ENCODE peak calls at places on chromosome 22, in six cellular contexts. Q is sigmoid colon, I is kidney, B is body of pancreas, J is tibial nerve, K is endothelial cell. Z is an unnamed sample.

GRCh38 chr22:19058713-19059451 is 63.3 kb downstream of the DGCR2 start:
- DNase-seq in J (no peak), I (peak), Q (peak), K (no peak), B (no peak), Z (no peak)

GRCh38 chr22:20663941-20664593 is 109.8 kb upstream of the SERPIND1 start:
- DNase-seq in K (no peak), J (no peak), I (no peak), Q (no peak), B (no peak), Z (no peak)

GRCh38 chr22:42979606-42980005 is 35.3 kb downstream of the PACSIN2 start:
- DNase-seq in K (no peak), I (no peak), J (no peak), B (no peak), Q (no peak), Z (no peak)

GRCh38 chr22:27987557-27987956 is 68.5 kb upstream of the PITPNB start:
- DNase-seq in Q (peak), K (no peak), I (no peak), J (no peak), B (no peak), Z (peak)

GRCh38 chr22:23714596-23715588 is 24.1 kb downstream of the RGL4 start:
- DNase-seq in Q (no peak), K (no peak), J (no peak), B (no peak), I (no peak), Z (peak)

GRCh38 chr22:35357883-35358621 is 22.8 kb upstream of the HMOX1 start:
- DNase-seq in J (no peak), Q (no peak), B (no peak), K (no peak), I (no peak), Z (no peak)

GRCh38 chr22:30667486-30668305 is at the start of gene DUSP18:
- DNase-seq in B (peak), K (peak), Q (peak), J (peak), I (peak), Z (peak)

GRCh38 chr22:42697542-42698013 is 23.1 kb downstream of the A4GALT start:
- DNase-seq in K (no peak), Q (peak), B (peak), I (peak), J (no peak), Z (no peak)

GRCh38 chr22:43298062-43298801 is 44.9 kb downstream of the SCUBE1 start:
- DNase-seq in K (no peak), Q (no peak), B (no peak), I (no peak), J (no peak), Z (no peak)

GRCh38 chr22:18095101-18095805 is 15.4 kb upstream of the TUBA8 start:
- DNase-seq in J (no peak), K (no peak), I (no peak), Q (no peak), B (no peak), Z (peak)

GRCh38 chr22:29885610-29886009 is 2.6 kb downstream of the MTMR3 start:
- DNase-seq in I (no peak), K (no peak), B (no peak), J (no peak), Q (no peak), Z (no peak)

GRCh38 chr22:18078329-18079041 is 695 bp downstream of the PEX26 start:
- DNase-seq in B (peak), J (no peak), K (peak), I (peak), Q (no peak), Z (peak)

GRCh38 chr22:40193429-40194421 is 16.0 kb downstream of the TNRC6B start:
- DNase-seq in J (no peak), Q (no peak), I (no peak), B (no peak), K (no peak), Z (peak)

GRCh38 chr22:41285820-41286638 is at the start of gene RANGAP1:
- DNase-seq in B (peak), I (peak), Q (peak), J (peak), K (peak), Z (peak)
- TF ChIP-seq CTCF in B (no peak), I (no peak), Q (no peak), J (no peak), K (no peak), Z (no peak)

DNA sequence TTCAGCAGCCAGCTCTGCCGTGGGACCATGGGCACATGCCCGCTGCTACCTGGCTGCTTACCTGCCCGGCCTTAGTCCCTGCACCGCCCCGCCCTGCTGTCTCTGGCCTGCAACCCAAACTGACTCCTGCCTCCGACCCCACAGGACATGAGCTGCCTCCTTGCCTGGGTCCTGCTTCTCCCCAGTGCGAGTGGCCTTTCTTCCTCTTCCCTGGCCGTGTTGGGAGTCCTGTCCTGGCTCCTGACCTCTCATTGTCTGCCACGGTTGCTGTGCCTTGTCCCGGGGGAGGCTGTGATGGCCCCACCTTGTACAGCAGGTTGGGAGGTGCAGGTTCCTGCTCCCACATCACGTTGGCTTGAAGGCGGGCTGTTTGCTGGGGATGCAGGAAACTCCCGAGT is 370.0 kb downstream of the TBC1D22A start:
- DNase-seq in Q (no peak), I (peak), J (no peak), B (no peak), K (no peak), Z (no peak)
- TF ChIP-seq CTCF in Q (no peak), I (no peak), J (no peak), B (no peak), K (no peak), Z (no peak)

GRCh38 chr22:46797355-46797754 is 34.9 kb downstream of the TBC1D22A start:
- DNase-seq in B (no peak), J (no peak), Q (peak), I (peak), K (no peak), Z (no peak)
- TF ChIP-seq CTCF in B (no peak), J (no peak), Q (no peak), I (peak), K (no peak), Z (no peak)

GRCh38 chr22:34111210-34111824 is 191.0 kb upstream of the LARGE1 start:
- DNase-seq in I (no peak), J (no peak), K (peak), B (peak), Q (peak), Z (peak)
- TF ChIP-seq CTCF in I (peak), J (peak), K (peak), B (peak), Q (peak), Z (peak)

GRCh38 chr22:22556578-22556977 is 2.5 kb downstream of the PRAME start:
- DNase-seq in J (no peak), I (no peak), Q (no peak), B (no peak), K (no peak), Z (no peak)
- TF ChIP-seq CTCF in J (no peak), I (no peak), Q (no peak), B (no peak), K (no peak), Z (no peak)

DNA sequence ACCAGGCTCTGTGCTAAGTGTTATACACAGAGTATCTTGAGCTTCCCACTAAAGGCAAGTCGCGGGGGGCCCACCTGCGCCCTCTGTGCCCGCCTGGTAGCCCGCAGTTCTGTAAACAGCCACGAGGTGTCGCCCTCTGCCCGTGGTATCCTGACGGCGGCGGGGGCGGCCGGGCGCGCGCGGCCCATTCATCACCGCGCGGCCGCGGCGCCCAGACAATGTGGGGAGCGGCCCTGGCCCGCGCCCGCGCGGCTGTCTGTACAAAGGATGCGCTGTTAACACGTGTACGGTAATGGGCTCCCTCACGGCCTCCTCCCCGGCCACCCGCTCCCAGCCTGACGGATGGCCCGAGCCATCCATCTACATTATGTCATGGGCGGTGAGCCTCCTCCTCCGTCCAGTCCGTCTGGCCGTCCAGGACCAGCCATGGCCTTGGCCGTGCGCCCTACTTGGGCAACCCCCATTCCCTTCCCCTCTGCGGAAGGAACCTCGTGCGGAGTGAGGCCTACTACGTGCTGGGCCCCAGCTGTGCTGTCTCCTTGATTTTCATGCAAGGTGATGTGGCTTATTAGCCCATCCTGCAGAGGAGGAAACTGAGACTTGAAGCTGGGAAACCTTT is 99.4 kb downstream of the MIAT start:
- DNase-seq in B (peak), Q (peak), K (peak), I (peak), J (peak), Z (peak)
- TF ChIP-seq CTCF in B (peak), Q (peak), K (peak), I (peak), J (peak), Z (peak)

GRCh38 chr22:25903294-25903693 is 161.3 kb downstream of the MYO18B start:
- DNase-seq in J (no peak), I (no peak), Q (no peak), K (peak), B (no peak), Z (peak)
- TF ChIP-seq CTCF in J (no peak), I (no peak), Q (no peak), K (peak), B (no peak), Z (peak)

GRCh38 chr22:49817359-49817758 is 10.3 kb downstream of the BRD1 start:
- DNase-seq in K (no peak), I (no peak), Q (no peak), J (no peak), B (no peak), Z (no peak)
- TF ChIP-seq CTCF in K (no peak), I (no peak), Q (no peak), J (no peak), B (no peak), Z (no peak)